ENCODE peak calls at places on chromosomes 4 and X, in four cellular contexts. H is cardiac fibroblast, B is GM12865, L is NB4. W is an unnamed sample.

GRCh38 chrX:10749113-10749512 is 128.7 kb upstream of the MID1 start:
- DNase-seq in H (no peak), B (no peak), L (no peak), W (no peak)

GRCh38 chr4:184286346-184286745 is 68.7 kb upstream of the ENPP6 start:
- DNase-seq in H (peak), B (no peak), L (no peak), W (no peak)

GRCh38 chrX:4932790-4933189 is 1219.3 kb upstream of the PRKX start:
- DNase-seq in H (no peak), B (no peak), L (no peak), W (no peak)

GRCh38 chr4:183335369-183335940 is 13.2 kb upstream of the CLDN24 start:
- DNase-seq in H (peak), B (no peak), L (peak), W (no peak)

GRCh38 chr4:47167391-47167790 is 136.0 kb downstream of the GABRB1 start:
- DNase-seq in H (no peak), B (no peak), L (no peak), W (no peak)

GRCh38 chr4:84750260-84750955 is 167.5 kb downstream of the CDS1 start:
- DNase-seq in H (peak), B (peak), L (peak), W (no peak)

GRCh38 chr4:38982356-38983095 is 49.7 kb downstream of the TMEM156 start:
- DNase-seq in H (peak), B (no peak), L (no peak), W (no peak)

GRCh38 chr4:109560687-109561452 is 824 bp downstream of the MCUB start:
- DNase-seq in H (peak), B (peak), L (peak), W (peak)

GRCh38 chrX:135396109-135396508 is 25.6 kb upstream of the SMIM10L2A start:
- DNase-seq in H (peak), B (no peak), L (no peak), W (no peak)

GRCh38 chrX:3218442-3218841 is 128.0 kb downstream of the MXRA5 start:
- DNase-seq in H (no peak), B (no peak), L (no peak), W (no peak)

GRCh38 chr4:76803522-76803921 is 94.4 kb downstream of the SOWAHB start:
- DNase-seq in H (peak), B (peak), L (no peak), W (no peak)

GRCh38 chrX:44675364-44676024 is 132.8 kb upstream of the FUNDC1 start:
- DNase-seq in H (peak), B (no peak), L (peak), W (no peak)

GRCh38 chr4:40254961-40255721 is 58.3 kb downstream of the RHOH start:
- DNase-seq in H (peak), B (no peak), L (peak), W (no peak)

GRCh38 chr4:2096073-2096609 is 37.0 kb downstream of the NAT8L start:
- DNase-seq in H (no peak), B (no peak), L (no peak), W (no peak)

GRCh38 chr4:124641715-124642380 is 70.7 kb downstream of the ANKRD50 start:
- DNase-seq in H (peak), B (peak), L (peak), W (no peak)

GRCh38 chrX:1105671-1106419 is 106.6 kb downstream of the CRLF2 start:
- DNase-seq in H (no peak), B (no peak), L (no peak), W (no peak)

GRCh38 chr4:25088342-25088952 is 57.7 kb upstream of the LGI2 start:
- DNase-seq in H (peak), B (no peak), L (peak), W (no peak)
- H3K4me3 ChIP-seq in H (peak), B (no peak), L (peak), W (no peak)

GRCh38 chr4:25540734-25541133 is 114.9 kb upstream of the SLC34A2 start:
- DNase-seq in H (no peak), B (no peak), L (no peak), W (no peak)
- H3K4me3 ChIP-seq in H (no peak), B (no peak), L (no peak), W (no peak)

GRCh38 chr4:105158837-105159236 is 12.2 kb downstream of the TET2 start:
- DNase-seq in H (peak), B (no peak), L (no peak), W (no peak)
- H3K4me3 ChIP-seq in H (no peak), B (no peak), L (no peak), W (no peak)

DNA sequence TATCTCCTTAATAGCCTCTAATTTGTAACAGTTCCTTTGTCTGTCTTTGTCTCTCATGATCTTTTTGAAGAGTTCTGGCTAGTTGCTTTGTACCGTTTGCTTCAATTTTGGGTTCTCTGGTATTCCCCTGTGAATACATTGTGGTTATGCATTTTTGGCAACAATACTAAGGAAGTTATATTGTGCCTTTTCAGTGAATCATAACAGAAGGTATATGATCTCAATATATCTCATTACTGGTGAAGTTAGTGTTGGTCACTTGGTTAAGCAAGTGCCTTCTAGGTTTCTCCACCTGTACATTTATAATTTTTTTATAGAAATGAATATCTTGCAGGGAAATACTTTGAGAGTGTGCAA is 48.6 kb downstream of the DCLK2 start:
- DNase-seq in H (peak), B (peak), L (no peak), W (no peak)
- H3K4me3 ChIP-seq in H (no peak), B (no peak), L (no peak), W (no peak)

DNA sequence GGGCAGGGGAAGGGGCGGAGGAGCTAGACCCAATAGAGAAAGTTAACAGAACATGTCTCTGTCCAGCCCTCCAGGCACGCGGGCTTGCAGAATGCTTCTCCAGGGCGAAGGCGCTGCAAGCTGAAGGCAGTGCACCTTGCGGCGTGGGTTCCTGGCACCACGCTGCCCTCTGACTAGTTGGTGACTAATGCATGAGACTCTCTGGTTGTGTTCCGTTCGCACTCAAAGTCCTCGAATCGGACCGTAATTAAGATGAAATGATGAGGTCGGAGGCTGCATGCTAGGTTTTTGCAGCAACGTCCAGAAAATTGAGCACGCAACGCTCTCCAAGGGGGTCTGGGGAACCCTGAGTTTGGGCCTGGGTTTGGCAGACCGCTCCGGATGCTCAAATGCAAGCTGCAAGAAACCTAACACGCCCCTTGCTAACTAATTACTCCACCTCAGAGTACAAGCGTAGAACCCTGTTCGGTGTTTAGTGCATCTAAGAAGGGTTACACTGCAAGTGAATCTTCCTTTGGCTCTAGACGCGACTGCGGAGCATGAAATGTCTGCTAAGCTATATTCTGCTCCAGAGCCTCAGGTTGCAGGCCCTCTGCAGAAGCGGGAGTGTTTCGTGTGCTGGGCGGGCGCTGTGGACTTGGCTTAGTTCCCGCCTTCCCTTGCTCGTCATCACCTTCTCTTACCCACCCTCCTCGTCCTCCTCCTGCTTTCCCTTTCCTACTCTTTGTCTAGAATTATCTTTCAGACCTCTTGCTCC is 57.1 kb upstream of the NKAP start:
- DNase-seq in H (no peak), B (no peak), L (no peak), W (no peak)
- H3K4me3 ChIP-seq in H (no peak), B (no peak), L (no peak), W (no peak)